ENCODE peak calls at places on chromosomes 4 and X, in four cellular contexts. K is neural progenitor cell, M is Right ventricle myocardium superior, W is T-cell. E is an unnamed sample.

GRCh38 chr4:46392421-46392820 is 2.5 kb upstream of the GABRA2 start:
- DNase-seq in W (no peak), K (peak), M (no peak), E (no peak)

GRCh38 chrX:2497961-2498780 is 2.6 kb downstream of the DHRSX start:
- DNase-seq in K (no peak), M (peak), W (no peak), E (no peak)

GRCh38 chr4:38131371-38132139 is 171.4 kb downstream of the PTTG2 start:
- DNase-seq in K (peak), W (peak), M (no peak), E (peak)

GRCh38 chrX:46961574-46962279 is 49.5 kb downstream of the JADE3 start:
- DNase-seq in W (no peak), M (no peak), K (peak), E (no peak)

GRCh38 chrX:48490661-48491060 is 14.7 kb downstream of the FTSJ1 start:
- DNase-seq in W (no peak), K (no peak), M (no peak), E (no peak)

GRCh38 chr4:548976-549375 is 27.1 kb downstream of the TMEM271 start:
- DNase-seq in M (no peak), W (no peak), K (no peak), E (no peak)

GRCh38 chrX:48573690-48574269 is 504 bp upstream of the RBM3 start:
- DNase-seq in W (peak), M (peak), K (no peak), E (no peak)

GRCh38 chrX:11944486-11944885 is 186.4 kb downstream of the MSL3 start:
- DNase-seq in K (peak), M (no peak), W (no peak), E (peak)

GRCh38 chr4:37770016-37770415 is 56.5 kb upstream of the PGM2 start:
- DNase-seq in K (no peak), W (no peak), M (no peak), E (no peak)

GRCh38 chr4:93908778-93909177 is 80.2 kb downstream of the ATOH1 start:
- DNase-seq in K (no peak), M (no peak), W (no peak), E (no peak)

GRCh38 chr4:77818667-77819408 is at the start of gene CNOT6L:
- DNase-seq in W (peak), K (peak), M (peak), E (peak)

GRCh38 chrX:132775230-132775823 is 183.1 kb downstream of the HS6ST2 start:
- DNase-seq in M (no peak), K (no peak), W (no peak), E (no peak)

GRCh38 chrX:340641-341423 is 22.2 kb upstream of the GTPBP6 start:
- DNase-seq in K (no peak), W (no peak), M (peak), E (no peak)

GRCh38 chr4:182510836-182511235 is 267.6 kb downstream of the TENM3 start:
- DNase-seq in W (no peak), K (peak), M (no peak), E (no peak)

GRCh38 chrX:141903400-141904155 is at the start of gene MAGEC1:
- DNase-seq in M (no peak), K (no peak), W (no peak), E (no peak)

GRCh38 chr4:25321703-25322102 is 9.1 kb downstream of the ZCCHC4 start:
- DNase-seq in W (no peak), K (no peak), M (no peak), E (no peak)

GRCh38 chrX:9558615-9559014 is 93.8 kb downstream of the TBL1X start:
- DNase-seq in M (no peak), W (no peak), K (no peak), E (no peak)

GRCh38 chr4:13476152-13476551 is 8.0 kb downstream of the RAB28 start:
- DNase-seq in M (no peak), W (no peak), K (no peak), E (no peak)

GRCh38 chrX:26613951-26614350 is 398.0 kb downstream of the MAGEB5 start:
- DNase-seq in K (no peak), M (no peak), W (no peak), E (no peak)

GRCh38 chr4:5724377-5724776 is 13.4 kb downstream of the EVC start:
- DNase-seq in K (no peak), M (no peak), W (no peak), E (no peak)